ENCODE peak calls at places on chromosomes 2 and 18, in four cellular contexts. One of them, this sample, is unnamed. For H3K4me1, the result is how much of the 10 kb centered on the place peaks cover.

GRCh38 chr2:118224144-118224887 is 136.0 kb downstream of the INSIG2 start:
- DNase-seq in neuronal stem cell: peak
- DNase-seq in astrocyte: no peak
- DNase-seq in A549: no peak
- DNase-seq in this sample: no peak

GRCh38 chr2:101253713-101254085 is 1.0 kb downstream of the CNOT11 start:
- DNase-seq in A549: no peak
- DNase-seq in neuronal stem cell: no peak
- DNase-seq in astrocyte: no peak
- DNase-seq in this sample: no peak

GRCh38 chr2:234980476-234981187 is 28.8 kb downstream of the SH3BP4 start:
- DNase-seq in astrocyte: peak
- DNase-seq in neuronal stem cell: no peak
- DNase-seq in A549: no peak
- DNase-seq in this sample: no peak

GRCh38 chr2:191869781-191870180 is 22.9 kb upstream of the CAVIN2 start:
- DNase-seq in astrocyte: no peak
- DNase-seq in A549: peak
- DNase-seq in neuronal stem cell: no peak
- DNase-seq in this sample: no peak

GRCh38 chr2:49255325-49256023 is 101.2 kb upstream of the FSHR start:
- DNase-seq in A549: no peak
- DNase-seq in neuronal stem cell: no peak
- DNase-seq in astrocyte: no peak
- DNase-seq in this sample: no peak

GRCh38 chr2:67631474-67631873 is 234.3 kb downstream of the ETAA1 start:
- DNase-seq in A549: no peak
- DNase-seq in neuronal stem cell: no peak
- DNase-seq in astrocyte: no peak
- DNase-seq in this sample: no peak

GRCh38 chr2:241760301-241760771 is 16.3 kb upstream of the GAL3ST2 start:
- DNase-seq in neuronal stem cell: no peak
- DNase-seq in astrocyte: no peak
- DNase-seq in A549: no peak
- DNase-seq in this sample: no peak

GRCh38 chr2:189580267-189580661 is 322 bp downstream of the SLC40A1 start:
- DNase-seq in astrocyte: peak
- DNase-seq in A549: no peak
- DNase-seq in neuronal stem cell: no peak
- DNase-seq in this sample: no peak

GRCh38 chr2:20016346-20016745 is 3.9 kb upstream of the MATN3 start:
- DNase-seq in astrocyte: no peak
- DNase-seq in neuronal stem cell: no peak
- DNase-seq in A549: no peak
- DNase-seq in this sample: peak

GRCh38 chr2:174590928-174591648 is 6.5 kb downstream of the WIPF1 start:
- DNase-seq in A549: no peak
- DNase-seq in astrocyte: peak
- DNase-seq in neuronal stem cell: no peak
- DNase-seq in this sample: no peak

GRCh38 chr2:158128168-158128973 is 26.7 kb downstream of the UPP2 start:
- DNase-seq in A549: peak
- DNase-seq in neuronal stem cell: no peak
- DNase-seq in astrocyte: no peak
- DNase-seq in this sample: no peak

GRCh38 chr2:229910832-229911412 is 10.9 kb downstream of the TRIP12 start:
- DNase-seq in neuronal stem cell: no peak
- DNase-seq in A549: peak
- DNase-seq in astrocyte: no peak
- DNase-seq in this sample: peak

GRCh38 chr2:164710252-164710633 is 89.0 kb upstream of the GRB14 start:
- DNase-seq in A549: peak
- DNase-seq in neuronal stem cell: no peak
- DNase-seq in astrocyte: peak
- DNase-seq in this sample: no peak

GRCh38 chr2:20934226-20934625 is 109.6 kb downstream of the APOB start:
- DNase-seq in astrocyte: no peak
- DNase-seq in neuronal stem cell: no peak
- DNase-seq in A549: no peak
- DNase-seq in this sample: no peak

GRCh38 chr2:23554054-23554697 is 169.2 kb downstream of the KLHL29 start:
- DNase-seq in astrocyte: no peak
- DNase-seq in A549: no peak
- DNase-seq in neuronal stem cell: no peak
- DNase-seq in this sample: no peak

GRCh38 chr18:55862693-55863485 is 274.9 kb upstream of the TCF4 start:
- DNase-seq in astrocyte: no peak
- DNase-seq in A549: no peak
- DNase-seq in neuronal stem cell: no peak
- DNase-seq in this sample: no peak
- H3K4me1 ChIP-seq in astrocyte: under half
- H3K4me1 ChIP-seq in A549: under half
- H3K4me1 ChIP-seq in neuronal stem cell: under half
- H3K4me1 ChIP-seq in this sample: under half

GRCh38 chr2:86065512-86065911 is 40.2 kb downstream of the POLR1A start:
- DNase-seq in A549: no peak
- DNase-seq in neuronal stem cell: no peak
- DNase-seq in astrocyte: peak
- DNase-seq in this sample: no peak
- H3K27ac ChIP-seq in A549: no peak
- H3K27ac ChIP-seq in neuronal stem cell: no peak
- H3K27ac ChIP-seq in astrocyte: no peak
- H3K27ac ChIP-seq in this sample: no peak

DNA sequence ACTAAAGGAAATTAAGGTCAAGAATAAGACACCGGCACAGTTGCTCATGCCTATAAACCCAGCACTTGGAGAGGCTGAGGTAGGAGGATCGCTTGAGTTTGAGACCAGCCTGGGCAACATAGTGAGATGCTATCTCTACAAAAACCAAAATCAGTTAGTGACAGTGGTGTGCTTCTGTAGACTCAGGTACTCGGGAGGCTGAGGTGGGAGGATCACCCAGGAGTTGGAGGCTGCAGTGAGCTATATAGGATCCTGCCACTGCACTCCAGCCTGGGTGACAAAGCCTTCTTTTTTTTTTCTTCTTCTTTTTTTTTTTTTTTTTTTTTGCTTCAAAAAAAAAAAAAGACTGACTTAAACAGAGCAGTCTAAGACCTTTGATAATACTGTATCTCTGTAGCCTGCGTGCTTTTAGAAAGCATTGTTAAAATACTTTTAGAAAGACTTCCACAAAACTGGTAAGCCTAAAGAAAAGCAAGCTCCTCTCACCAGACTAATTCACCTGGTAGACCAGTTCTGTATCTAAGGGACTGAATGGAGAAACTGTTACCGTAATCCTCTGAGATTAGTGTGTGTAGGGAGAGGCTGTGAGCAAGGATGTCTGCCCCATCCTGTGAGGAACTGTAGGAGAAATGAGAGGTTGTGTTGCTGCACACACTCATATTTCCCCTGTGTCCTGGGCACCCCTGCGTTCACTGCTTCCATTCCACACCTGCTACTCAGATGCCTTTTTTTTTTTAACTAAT is 10.8 kb downstream of the RAB12 start:
- DNase-seq in A549: no peak
- DNase-seq in neuronal stem cell: no peak
- DNase-seq in astrocyte: no peak
- DNase-seq in this sample: no peak
- H3K4me2 ChIP-seq in A549: no peak
- H3K4me2 ChIP-seq in neuronal stem cell: no peak
- H3K4me2 ChIP-seq in astrocyte: no peak
- H3K4me2 ChIP-seq in this sample: no peak

DNA sequence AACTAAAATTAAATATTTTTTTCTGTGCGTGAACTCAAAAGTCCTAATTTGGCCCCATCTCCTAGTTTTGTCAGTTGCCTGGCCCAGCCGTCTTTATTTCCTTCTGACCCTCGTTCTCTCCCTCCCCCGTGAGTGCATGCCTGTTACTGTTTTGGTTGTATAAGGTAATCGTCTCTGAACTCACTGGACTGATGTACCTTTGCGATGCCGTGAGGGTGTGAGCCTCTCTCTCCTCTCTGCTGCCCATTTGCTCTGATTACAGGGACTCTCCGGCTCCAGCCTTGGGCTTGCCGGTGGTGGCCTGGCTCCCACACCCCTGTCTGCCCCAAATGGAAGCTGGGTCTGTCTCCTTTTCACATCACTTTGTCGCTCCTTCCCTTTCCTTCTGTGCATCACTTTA is 66.5 kb upstream of the RBM44 start:
- DNase-seq in neuronal stem cell: no peak
- DNase-seq in astrocyte: no peak
- DNase-seq in A549: no peak
- DNase-seq in this sample: no peak
- H3K4me1 ChIP-seq in neuronal stem cell: under half
- H3K4me1 ChIP-seq in astrocyte: under half
- H3K4me1 ChIP-seq in A549: half or more
- H3K4me1 ChIP-seq in this sample: under half

DNA sequence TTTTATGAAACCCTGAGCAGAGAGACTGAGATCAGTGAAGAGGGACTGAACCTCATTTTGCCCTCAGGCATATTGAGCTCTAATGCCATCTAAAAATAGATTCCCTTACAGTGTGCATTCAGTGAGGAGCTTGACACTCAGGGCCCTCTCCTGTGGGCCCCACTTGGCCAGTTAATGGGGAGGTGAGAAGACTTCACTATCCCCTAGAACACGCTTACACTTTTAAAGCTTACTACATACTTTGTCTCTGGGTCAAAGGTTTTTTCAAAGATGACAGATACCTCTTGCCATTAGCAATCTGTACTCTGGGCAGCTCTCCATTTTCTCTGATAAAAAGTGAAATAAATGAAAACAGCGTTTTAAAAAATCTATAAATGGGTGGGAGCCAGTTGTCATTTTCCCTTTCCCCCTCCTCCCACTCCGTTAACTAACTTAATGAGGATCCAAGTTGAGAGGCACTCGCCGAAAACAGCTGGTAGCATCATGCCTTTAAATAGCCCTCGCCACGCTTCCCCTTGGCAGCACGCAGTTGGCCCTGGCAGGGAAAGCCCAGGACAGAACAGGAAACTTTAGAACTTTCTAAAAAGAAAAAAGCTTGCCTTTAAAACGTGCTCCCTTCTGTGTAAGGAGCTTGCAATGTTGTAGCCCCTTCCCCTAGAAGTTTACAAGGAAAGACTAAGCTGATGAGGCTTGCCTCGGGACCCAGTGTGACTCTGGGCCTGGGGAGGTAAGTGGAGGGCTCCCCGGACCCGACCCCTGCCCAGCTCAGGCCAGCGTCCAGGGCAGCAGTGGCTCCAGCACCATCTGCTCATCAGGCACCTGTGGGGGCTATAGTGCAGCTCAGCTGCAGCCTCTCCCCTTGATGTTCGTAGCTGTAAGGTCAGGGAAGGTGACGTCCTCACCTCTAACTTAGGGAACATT is 58.8 kb upstream of the FOSL2 start:
- DNase-seq in astrocyte: no peak
- DNase-seq in neuronal stem cell: no peak
- DNase-seq in A549: no peak
- DNase-seq in this sample: no peak
- H3K27ac ChIP-seq in astrocyte: no peak
- H3K27ac ChIP-seq in neuronal stem cell: no peak
- H3K27ac ChIP-seq in A549: peak
- H3K27ac ChIP-seq in this sample: no peak

GRCh38 chr2:112805542-112805941 is 21.2 kb upstream of the IL1A start:
- DNase-seq in astrocyte: no peak
- DNase-seq in A549: no peak
- DNase-seq in neuronal stem cell: no peak
- DNase-seq in this sample: peak
- H3K4me2 ChIP-seq in astrocyte: no peak
- H3K4me2 ChIP-seq in A549: no peak
- H3K4me2 ChIP-seq in neuronal stem cell: no peak
- H3K4me2 ChIP-seq in this sample: peak

GRCh38 chr2:200748779-200749178 is 62.9 kb upstream of the BZW1 start:
- DNase-seq in A549: no peak
- DNase-seq in astrocyte: no peak
- DNase-seq in neuronal stem cell: no peak
- DNase-seq in this sample: no peak
- H3K4me1 ChIP-seq in A549: under half
- H3K4me1 ChIP-seq in astrocyte: under half
- H3K4me1 ChIP-seq in neuronal stem cell: under half
- H3K4me1 ChIP-seq in this sample: under half

GRCh38 chr2:62309465-62310091 is 113.7 kb downstream of the B3GNT2 start:
- DNase-seq in astrocyte: no peak
- DNase-seq in neuronal stem cell: no peak
- DNase-seq in A549: no peak
- DNase-seq in this sample: no peak
- H3K27ac ChIP-seq in astrocyte: no peak
- H3K27ac ChIP-seq in neuronal stem cell: no peak
- H3K27ac ChIP-seq in A549: no peak
- H3K27ac ChIP-seq in this sample: no peak

DNA sequence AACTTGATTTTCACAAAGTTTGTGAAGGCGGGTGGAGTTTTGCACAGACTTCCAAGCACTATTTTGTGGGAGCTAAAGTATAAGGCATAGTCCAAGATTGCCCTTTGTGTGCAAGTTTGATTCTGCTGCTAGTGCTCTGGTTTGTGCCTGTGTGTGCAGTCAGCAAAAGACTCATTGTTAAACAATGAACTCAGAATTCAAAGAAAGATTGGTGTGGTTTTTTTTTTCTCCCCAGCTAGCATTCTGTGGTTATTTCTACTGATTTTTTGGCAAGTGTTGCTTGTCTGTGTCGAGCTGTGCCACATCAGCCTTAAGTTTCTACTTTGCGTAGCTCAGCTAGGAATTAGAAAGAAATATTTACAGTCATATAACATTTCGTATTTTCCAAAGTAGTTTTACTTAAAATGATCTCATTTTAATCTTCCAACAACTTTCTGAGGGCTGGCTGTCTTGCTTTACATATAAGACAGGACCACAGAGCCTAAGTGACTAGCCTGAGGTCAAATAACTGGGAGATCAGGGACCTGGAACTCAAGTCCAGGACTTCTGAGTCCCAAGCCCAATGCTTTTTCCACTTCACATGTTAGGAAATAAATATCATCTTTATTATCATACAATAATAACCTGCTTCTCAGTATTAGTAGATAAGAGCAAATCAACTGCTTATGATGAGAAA is 69.8 kb downstream of the BABAM2 start:
- DNase-seq in A549: no peak
- DNase-seq in neuronal stem cell: no peak
- DNase-seq in astrocyte: peak
- DNase-seq in this sample: peak
- H3K4me2 ChIP-seq in A549: peak
- H3K4me2 ChIP-seq in neuronal stem cell: no peak
- H3K4me2 ChIP-seq in astrocyte: peak
- H3K4me2 ChIP-seq in this sample: peak

GRCh38 chr2:239259173-239259572 is 141.6 kb downstream of the HDAC4 start:
- DNase-seq in A549: no peak
- DNase-seq in astrocyte: no peak
- DNase-seq in neuronal stem cell: no peak
- DNase-seq in this sample: no peak
- H3K4me1 ChIP-seq in A549: under half
- H3K4me1 ChIP-seq in astrocyte: under half
- H3K4me1 ChIP-seq in neuronal stem cell: under half
- H3K4me1 ChIP-seq in this sample: under half

This sample was measured in mammary epithelial cell.